ENCODE peak calls at places on chromosomes 11 and 22, in ten cellular contexts. N is GM23248; O is cardiac muscle cell; X is CD8-positive, alpha-beta memory T cell; J is tibial artery; Q is CD4-positive, CD25-positive, alpha-beta regulatory T cell; K is psoas muscle; U is kidney; M is transverse colon; R is adipocyte. C is an unnamed sample. For H3K4me1, the result is how much of the 10 kb centered on the place peaks cover.

GRCh38 chr11:80466570-80466969 is 1025.7 kb upstream of the TENM4 start:
- DNase-seq in J (no peak), U (no peak), N (no peak), R (no peak), O (no peak), X (no peak), Q (no peak), M (no peak), K (no peak), C (no peak)

GRCh38 chr22:46761539-46762237 is 762 bp upstream of the TBC1D22A start:
- DNase-seq in U (no peak), O (no peak), N (no peak), M (no peak), K (no peak), J (no peak), Q (no peak), X (no peak), R (peak), C (no peak)

GRCh38 chr11:85653048-85653447 is 5.3 kb downstream of the TMEM126A start:
- DNase-seq in J (no peak), N (no peak), M (no peak), O (no peak), R (no peak), U (no peak), Q (no peak), X (no peak), K (no peak), C (no peak)

GRCh38 chr11:21556936-21557335 is 635.9 kb upstream of the ANO5 start:
- DNase-seq in J (no peak), K (no peak), U (no peak), X (no peak), Q (no peak), O (no peak), R (no peak), M (no peak), N (no peak), C (no peak)

GRCh38 chr11:74338963-74339362 is 27.5 kb upstream of the P4HA3 start:
- DNase-seq in R (no peak), Q (no peak), O (no peak), X (no peak), J (no peak), M (peak), U (no peak), N (no peak), K (no peak), C (no peak)

GRCh38 chr22:42994917-42995562 is 19.9 kb downstream of the PACSIN2 start:
- DNase-seq in Q (no peak), K (peak), J (peak), U (peak), M (peak), O (peak), R (peak), N (peak), X (no peak), C (peak)

GRCh38 chr11:70854891-70855556 is 397.4 kb downstream of the SHANK2 start:
- DNase-seq in J (no peak), K (peak), X (no peak), M (no peak), R (no peak), N (no peak), O (peak), U (no peak), Q (no peak), C (no peak)

GRCh38 chr11:32210601-32211000 is 119.7 kb downstream of the RCN1 start:
- DNase-seq in R (no peak), X (no peak), U (no peak), O (no peak), M (no peak), J (no peak), Q (no peak), N (peak), K (no peak), C (peak)

GRCh38 chr22:19396561-19396933 is 35.0 kb downstream of the HIRA start:
- DNase-seq in X (no peak), M (no peak), U (peak), O (no peak), J (no peak), R (no peak), K (no peak), N (no peak), Q (no peak), C (no peak)

GRCh38 chr11:11482726-11483125 is 129.7 kb upstream of the CSNK2A3 start:
- DNase-seq in N (no peak), K (no peak), J (no peak), R (no peak), U (no peak), Q (no peak), O (no peak), X (no peak), M (no peak), C (no peak)

GRCh38 chr11:70456921-70457532 is 58.7 kb downstream of the CTTN start:
- DNase-seq in K (no peak), J (no peak), Q (no peak), O (no peak), R (peak), M (no peak), U (no peak), X (no peak), N (peak), C (no peak)

GRCh38 chr11:81869337-81870065 is 864.2 kb downstream of the FAM181B start:
- DNase-seq in R (no peak), N (no peak), O (no peak), M (peak), K (no peak), Q (peak), X (peak), J (no peak), U (no peak), C (no peak)

GRCh38 chr11:79708319-79708928 is 267.6 kb upstream of the TENM4 start:
- DNase-seq in K (no peak), M (peak), R (peak), N (peak), U (no peak), Q (no peak), J (no peak), O (peak), X (no peak), C (peak)

GRCh38 chr11:1812274-1812673 is 22.5 kb upstream of the SYT8 start:
- DNase-seq in R (no peak), M (no peak), U (no peak), K (no peak), X (no peak), Q (no peak), J (no peak), N (no peak), O (no peak), C (no peak)

GRCh38 chr11:27447288-27447914 is 25.2 kb downstream of the LGR4 start:
- DNase-seq in M (no peak), R (no peak), J (no peak), U (no peak), N (peak), O (no peak), X (no peak), K (no peak), Q (no peak), C (no peak)

GRCh38 chr11:9276571-9276970 is 11.4 kb upstream of the DENND5A start:
- DNase-seq in N (no peak), Q (no peak), R (no peak), O (no peak), U (no peak), K (no peak), J (peak), M (no peak), X (no peak), C (no peak)

GRCh38 chr11:73218106-73218829 is at the start of gene P2RY2:
- DNase-seq in X (no peak), U (peak), Q (peak), M (peak), O (peak), R (peak), N (peak), K (peak), J (peak), C (peak)

GRCh38 chr22:49299821-49300231 is 527.8 kb downstream of the BRD1 start:
- DNase-seq in X (peak), Q (no peak), O (no peak), N (no peak), R (no peak), M (no peak), U (no peak), K (no peak), J (peak), C (no peak)

GRCh38 chr22:50323900-50324299 is 2.9 kb downstream of the DENND6B start:
- DNase-seq in R (no peak), U (peak), N (no peak), O (no peak), M (no peak), X (no peak), J (no peak), K (no peak), Q (no peak), C (peak)

GRCh38 chr11:123597859-123598258 is 56.6 kb downstream of the SCN3B start:
- DNase-seq in Q (no peak), O (no peak), X (no peak), U (no peak), R (no peak), K (no peak), N (no peak), M (no peak), J (no peak), C (no peak)

GRCh38 chr11:32176223-32176811 is 85.4 kb downstream of the RCN1 start:
- DNase-seq in J (peak), R (peak), K (peak), M (peak), Q (peak), X (peak), U (peak), O (peak), N (peak), C (peak)

GRCh38 chr11:107591098-107591445 is at the start of gene ELMOD1:
- DNase-seq in Q (no peak), X (peak), O (peak), J (peak), R (peak), K (peak), N (peak), U (peak), M (peak), C (peak)

GRCh38 chr11:31808721-31809542 is 2.2 kb downstream of the PAX6 start:
- DNase-seq in K (no peak), N (no peak), J (no peak), U (no peak), M (no peak), X (no peak), Q (no peak), R (no peak), O (no peak), C (peak)

DNA sequence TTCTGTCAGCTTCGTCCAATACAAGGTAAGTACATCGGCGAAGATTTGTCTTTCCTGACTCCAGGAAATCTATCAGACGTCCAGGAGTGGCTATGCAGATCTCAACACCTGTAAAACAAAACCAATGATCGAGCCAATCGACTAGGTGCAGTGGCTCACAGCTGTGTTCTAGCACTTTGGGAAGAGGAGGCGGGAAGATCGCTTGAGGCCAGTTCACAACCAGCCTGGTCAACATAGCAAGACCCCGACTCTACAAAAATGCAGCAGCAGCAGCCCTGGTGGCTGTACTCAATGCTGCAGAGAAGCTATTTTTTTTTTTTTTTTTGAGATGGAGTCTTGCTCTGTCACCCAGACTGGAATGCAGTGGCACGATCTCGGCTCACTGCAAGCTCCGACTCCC is 11.2 kb downstream of the DDX17 start:
- DNase-seq in U (no peak), R (no peak), Q (no peak), X (no peak), J (no peak), K (no peak), N (no peak), O (no peak), M (no peak), C (peak)
- H3K4me1 ChIP-seq in U (under half), R (under half), Q (under half), X (under half), J (under half), K (under half), N (under half), O (under half), M (under half), C (half or more)

GRCh38 chr11:506238-506949 is 648 bp downstream of the RNH1 start:
- DNase-seq in X (peak), K (peak), M (peak), Q (peak), N (peak), O (peak), U (peak), R (peak), J (peak), C (peak)
- H3K4me1 ChIP-seq in X (under half), K (under half), M (under half), Q (under half), N (under half), O (under half), U (under half), R (under half), J (half or more), C (under half)

GRCh38 chr22:26551568-26551967 is 38.4 kb downstream of the TPST2 start:
- DNase-seq in U (no peak), X (no peak), J (no peak), M (no peak), O (no peak), R (no peak), K (no peak), Q (no peak), N (no peak), C (no peak)
- H3K4me1 ChIP-seq in U (under half), X (under half), J (under half), M (under half), O (under half), R (under half), K (half or more), Q (under half), N (under half), C (under half)

GRCh38 chr11:35104655-35105054 is 34.3 kb upstream of the CD44 start:
- DNase-seq in R (no peak), U (no peak), X (no peak), N (no peak), J (no peak), M (no peak), K (no peak), O (no peak), Q (no peak), C (no peak)

GRCh38 chr11:35109827-35110226 is 29.1 kb upstream of the CD44 start:
- DNase-seq in X (no peak), R (no peak), O (no peak), K (no peak), M (no peak), Q (no peak), U (no peak), N (no peak), J (no peak), C (no peak)

GRCh38 chr11:35106595-35106994 is 32.4 kb upstream of the CD44 start:
- DNase-seq in Q (peak), R (no peak), N (no peak), K (no peak), J (no peak), O (no peak), X (no peak), U (no peak), M (no peak), C (no peak)

GRCh38 chr11:35105319-35106063 is 33.5 kb upstream of the CD44 start:
- DNase-seq in N (peak), M (no peak), J (peak), Q (no peak), R (peak), O (peak), U (no peak), X (no peak), K (no peak), C (no peak)

DNA sequence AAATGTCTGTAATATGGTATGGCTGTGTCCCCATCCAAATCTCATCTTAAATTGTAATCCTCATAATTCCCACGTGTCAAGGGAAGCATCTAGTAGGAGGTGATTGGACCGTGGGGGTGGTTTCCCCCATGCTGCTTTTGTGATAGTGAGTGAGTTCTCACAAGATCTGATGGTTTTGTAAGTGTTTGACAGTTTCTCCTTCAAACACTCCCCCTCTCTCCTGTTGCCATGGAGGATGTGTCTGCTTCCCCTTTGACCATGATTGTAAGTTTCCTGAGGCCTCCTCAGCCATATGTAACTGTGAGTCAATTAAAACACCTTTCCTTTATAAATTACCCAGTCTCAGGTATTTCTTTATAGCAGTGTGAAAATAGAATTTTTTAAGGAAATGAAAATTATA is 31.1 kb upstream of the CD44 start:
- DNase-seq in J (no peak), K (no peak), X (no peak), M (no peak), U (no peak), N (no peak), Q (no peak), O (no peak), R (no peak), C (no peak)
- H3K4me1 ChIP-seq in J (under half), K (under half), X (half or more), M (under half), U (under half), N (under half), Q (under half), O (under half), R (under half), C (under half)